ENCODE peak calls at places on chromosomes 13 and 19, in eight cellular contexts. S, G, P, E, Q, D, N and Y are unnamed samples.

GRCh38 chr19:1133471-1133929 is 29.7 kb downstream of the GPX4 start:
- DNase-seq in S (peak), G (no peak), P (no peak), E (no peak), Q (peak), D (peak), N (no peak), Y (no peak)

GRCh38 chr19:52896431-52897148 is 845 bp downstream of the ZNF320 start:
- DNase-seq in S (peak), G (peak), P (no peak), E (peak), Q (no peak), D (no peak), N (no peak), Y (no peak)

GRCh38 chr13:23570099-23570926 is at the start of gene TNFRSF19:
- DNase-seq in S (no peak), G (peak), P (peak), E (no peak), Q (no peak), D (no peak), N (no peak), Y (peak)

GRCh38 chr13:49443327-49443688 is 556 bp downstream of the CAB39L start:
- DNase-seq in S (peak), G (no peak), P (no peak), E (no peak), Q (no peak), D (no peak), N (no peak), Y (no peak)

GRCh38 chr13:113996912-113997745 is 23.3 kb upstream of the C13orf46 start:
- DNase-seq in S (no peak), G (no peak), P (no peak), E (no peak), Q (no peak), D (no peak), N (no peak), Y (no peak)

GRCh38 chr19:48445256-48445605 is 552 bp upstream of the GRWD1 start:
- DNase-seq in S (peak), G (peak), P (peak), E (no peak), Q (no peak), D (no peak), N (no peak), Y (peak)

GRCh38 chr19:18700501-18701249 is 17.2 kb downstream of the CRTC1 start:
- DNase-seq in S (peak), G (no peak), P (peak), E (peak), Q (peak), D (peak), N (no peak), Y (peak)

GRCh38 chr19:1232652-1233360 is 5.0 kb downstream of the CBARP start:
- DNase-seq in S (peak), G (no peak), P (no peak), E (no peak), Q (no peak), D (no peak), N (no peak), Y (no peak)

GRCh38 chr13:73945371-73945770 is 188.8 kb downstream of the KLF12 start:
- DNase-seq in S (no peak), G (no peak), P (no peak), E (no peak), Q (no peak), D (no peak), N (no peak), Y (no peak)

GRCh38 chr13:31094331-31095015 is 67.2 kb downstream of the HSPH1 start:
- DNase-seq in S (no peak), G (no peak), P (no peak), E (no peak), Q (no peak), D (no peak), N (no peak), Y (no peak)

GRCh38 chr13:97653741-97654140 is 219.8 kb downstream of the RAP2A start:
- DNase-seq in S (no peak), G (no peak), P (no peak), E (no peak), Q (no peak), D (no peak), N (no peak), Y (no peak)

GRCh38 chr13:75285310-75285709 is 196.7 kb downstream of the TBC1D4 start:
- DNase-seq in S (no peak), G (no peak), P (no peak), E (no peak), Q (no peak), D (no peak), N (no peak), Y (no peak)

GRCh38 chr19:30853036-30853435 is 480.9 kb downstream of the ZNF536 start:
- DNase-seq in S (no peak), G (no peak), P (no peak), E (no peak), Q (no peak), D (no peak), N (no peak), Y (no peak)

GRCh38 chr19:56114051-56114694 is 6.9 kb downstream of the ZNF787 start:
- DNase-seq in S (no peak), G (no peak), P (no peak), E (no peak), Q (no peak), D (no peak), N (no peak), Y (no peak)

GRCh38 chr19:47084879-47085439 is 28.6 kb downstream of the ZC3H4 start:
- DNase-seq in S (no peak), G (no peak), P (no peak), E (no peak), Q (no peak), D (no peak), N (no peak), Y (no peak)

GRCh38 chr19:29696045-29696682 is 18.9 kb downstream of the C19orf12 start:
- DNase-seq in S (no peak), G (no peak), P (no peak), E (no peak), Q (no peak), D (no peak), N (no peak), Y (no peak)

GRCh38 chr13:101576452-101576851 is 124.0 kb downstream of the ITGBL1 start:
- DNase-seq in S (peak), G (no peak), P (no peak), E (no peak), Q (no peak), D (no peak), N (no peak), Y (no peak)

GRCh38 chr13:105969761-105970160 is 565.7 kb downstream of the EFNB2 start:
- DNase-seq in S (no peak), G (peak), P (no peak), E (no peak), Q (no peak), D (no peak), N (no peak), Y (no peak)

GRCh38 chr13:19927117-19927734 is 31.3 kb upstream of the ZMYM2 start:
- DNase-seq in S (peak), G (peak), P (peak), E (peak), Q (peak), D (no peak), N (no peak), Y (peak)

GRCh38 chr13:44306401-44307192 is 67.0 kb upstream of the SERP2 start:
- DNase-seq in S (peak), G (peak), P (peak), E (no peak), Q (peak), D (no peak), N (no peak), Y (peak)

GRCh38 chr13:104327217-104327616 is 1261.0 kb upstream of the SLC10A2 start:
- DNase-seq in S (peak), G (no peak), P (no peak), E (no peak), Q (no peak), D (no peak), N (no peak), Y (no peak)

GRCh38 chr19:19120308-19121156 is 17.7 kb downstream of the TMEM161A start:
- DNase-seq in S (peak), G (no peak), P (no peak), E (no peak), Q (no peak), D (no peak), N (no peak), Y (no peak)

GRCh38 chr19:14015454-14016035 is 9.4 kb upstream of the RFX1 start:
- DNase-seq in S (no peak), G (no peak), P (no peak), E (no peak), Q (no peak), D (no peak), N (no peak), Y (no peak)

GRCh38 chr13:52892925-52893324 is 44.5 kb upstream of the PCDH8 start:
- DNase-seq in S (no peak), G (no peak), P (no peak), E (no peak), Q (no peak), D (no peak), N (no peak), Y (no peak)